ENCODE peak calls at places on chromosomes 6 and 20, in five cellular contexts. I, P, U, K and N are unnamed samples. For H3K4me1, the result is how much of the 10 kb centered on the place peaks cover.

GRCh38 chr6:47133230-47134000 is 91.3 kb upstream of the ADGRF1 start:
- DNase-seq in I (no peak), K (no peak), P (no peak), U (no peak), N (no peak)

GRCh38 chr20:25390538-25391528 is at the start of gene ABHD12:
- DNase-seq in U (peak), I (peak), K (peak), P (peak), N (peak)

GRCh38 chr20:62762376-62762775 is 33.9 kb upstream of the MRGBP start:
- DNase-seq in K (no peak), U (peak), I (no peak), P (no peak), N (no peak)

GRCh38 chr20:38805958-38806854 is 709 bp downstream of the PPP1R16B start:
- DNase-seq in I (no peak), K (no peak), P (no peak), U (peak), N (no peak)

GRCh38 chr20:44727039-44727438 is 11.9 kb downstream of the CCN5 start:
- DNase-seq in K (no peak), I (no peak), U (no peak), P (no peak), N (no peak)

GRCh38 chr6:127030111-127030510 is 88.4 kb upstream of the RSPO3 start:
- DNase-seq in K (no peak), P (no peak), U (no peak), I (no peak), N (no peak)

GRCh38 chr20:62587757-62588402 is 54.4 kb upstream of the SLCO4A1 start:
- DNase-seq in U (peak), P (no peak), I (peak), K (no peak), N (no peak)

GRCh38 chr6:76574746-76575145 is 502.3 kb upstream of the IMPG1 start:
- DNase-seq in K (no peak), U (no peak), P (no peak), I (no peak), N (no peak)

GRCh38 chr20:41139227-41140093 is 2.1 kb downstream of the PLCG1 start:
- DNase-seq in U (no peak), I (no peak), P (no peak), K (no peak), N (no peak)

GRCh38 chr20:64107736-64108457 is 532 bp upstream of the NPBWR2 start:
- DNase-seq in K (no peak), I (no peak), U (no peak), P (no peak), N (no peak)

GRCh38 chr6:85343428-85343827 is 106.5 kb upstream of the NT5E start:
- DNase-seq in U (no peak), P (no peak), K (no peak), I (no peak), N (no peak)

GRCh38 chr6:165204807-165205545 is 104.4 kb downstream of the C6orf118 start:
- DNase-seq in P (no peak), I (no peak), K (no peak), U (no peak), N (no peak)

GRCh38 chr20:61251529-61252393 is at the start of gene CDH4:
- DNase-seq in K (no peak), U (no peak), I (no peak), P (peak), N (no peak)

GRCh38 chr6:30175765-30176164 is 12.4 kb downstream of the TRIM15 start:
- DNase-seq in K (no peak), I (no peak), U (no peak), P (no peak), N (no peak)

GRCh38 chr20:5491463-5491862 is 174.7 kb upstream of the PROKR2 start:
- DNase-seq in P (no peak), I (no peak), K (no peak), U (no peak), N (no peak)

GRCh38 chr6:152748843-152749242 is 1.8 kb upstream of the VIP start:
- DNase-seq in I (no peak), P (peak), K (peak), U (no peak), N (no peak)

GRCh38 chr6:49326337-49326736 is 136.7 kb downstream of the MMUT start:
- DNase-seq in K (peak), P (peak), I (no peak), U (no peak), N (no peak)

GRCh38 chr20:18005170-18005989 is 36.6 kb downstream of the MGME1 start:
- DNase-seq in P (no peak), K (no peak), I (no peak), U (no peak), N (no peak)

GRCh38 chr6:158900614-158901312 is 81.6 kb upstream of the EZR start:
- DNase-seq in K (no peak), U (no peak), I (no peak), P (no peak), N (no peak)

GRCh38 chr6:36147294-36147693 is 17.0 kb downstream of the MAPK13 start:
- DNase-seq in I (no peak), P (no peak), U (peak), K (no peak), N (no peak)

GRCh38 chr6:146041282-146041681 is 12.4 kb downstream of the GRM1 start:
- DNase-seq in P (peak), K (no peak), U (no peak), I (no peak), N (no peak)

GRCh38 chr6:112117554-112117953 is 30.2 kb downstream of the FAM229B start:
- DNase-seq in K (peak), I (no peak), P (peak), U (no peak), N (no peak)

GRCh38 chr20:60224914-60225313 is 266.7 kb downstream of the CDH26 start:
- DNase-seq in U (no peak), I (no peak), K (no peak), P (peak), N (no peak)

GRCh38 chr6:25137497-25137896 is 141.7 kb upstream of the CARMIL1 start:
- DNase-seq in K (no peak), U (no peak), P (no peak), I (no peak), N (no peak)

GRCh38 chr6:93304514-93304913 is 114.8 kb downstream of the EPHA7 start:
- DNase-seq in K (no peak), P (no peak), I (no peak), U (no peak), N (no peak)

GRCh38 chr6:17798477-17798876 is 91.8 kb upstream of the NUP153 start:
- DNase-seq in K (no peak), I (no peak), P (no peak), U (no peak), N (no peak)

GRCh38 chr6:148854992-148855391 is 108.2 kb downstream of the UST start:
- DNase-seq in P (no peak), U (no peak), K (no peak), I (no peak), N (no peak)

GRCh38 chr6:76681781-76682180 is 609.3 kb upstream of the IMPG1 start:
- DNase-seq in I (peak), P (no peak), U (no peak), K (no peak), N (no peak)

GRCh38 chr6:139801571-139802321 is 427.3 kb upstream of the CITED2 start:
- DNase-seq in I (no peak), P (peak), U (no peak), K (peak), N (no peak)

GRCh38 chr6:99605074-99605726 is 1.4 kb upstream of the PRDM13 start:
- DNase-seq in K (no peak), P (no peak), I (no peak), U (no peak), N (no peak)

GRCh38 chr6:112927641-112928040 is 580.5 kb downstream of the RFPL4B start:
- DNase-seq in P (no peak), K (peak), U (no peak), I (no peak), N (no peak)

GRCh38 chr6:51865176-51865575 is 222.2 kb downstream of the PKHD1 start:
- DNase-seq in I (no peak), P (no peak), U (no peak), K (no peak), N (no peak)

GRCh38 chr6:161463061-161463460 is 189.2 kb upstream of the AGPAT4 start:
- DNase-seq in U (no peak), K (no peak), P (no peak), I (no peak), N (no peak)

GRCh38 chr6:12152023-12152960 is 137.9 kb upstream of the EDN1 start:
- DNase-seq in P (no peak), U (no peak), I (no peak), K (no peak), N (no peak)

GRCh38 chr20:43721429-43722152 is 5.2 kb downstream of the GTSF1L start:
- DNase-seq in K (no peak), P (no peak), U (no peak), I (no peak), N (no peak)

GRCh38 chr6:157023958-157024357 is 246.8 kb downstream of the ARID1B start:
- DNase-seq in I (peak), K (peak), U (no peak), P (no peak), N (no peak)

GRCh38 chr6:157021267-157022021 is 244.3 kb downstream of the ARID1B start:
- DNase-seq in U (peak), P (peak), K (peak), I (peak), N (peak)

GRCh38 chr6:157019733-157020132 is 242.6 kb downstream of the ARID1B start:
- DNase-seq in I (no peak), P (no peak), K (peak), U (no peak), N (no peak)

GRCh38 chr6:157020398-157021266 is 243.5 kb downstream of the ARID1B start:
- DNase-seq in K (peak), P (peak), I (peak), U (no peak), N (peak)

GRCh38 chr6:157022022-157022740 is 245.0 kb downstream of the ARID1B start:
- DNase-seq in I (peak), U (peak), P (peak), K (peak), N (peak)
- H3K4me1 ChIP-seq in I (under half), U (under half), P (under half), K (under half), N (under half)

DNA sequence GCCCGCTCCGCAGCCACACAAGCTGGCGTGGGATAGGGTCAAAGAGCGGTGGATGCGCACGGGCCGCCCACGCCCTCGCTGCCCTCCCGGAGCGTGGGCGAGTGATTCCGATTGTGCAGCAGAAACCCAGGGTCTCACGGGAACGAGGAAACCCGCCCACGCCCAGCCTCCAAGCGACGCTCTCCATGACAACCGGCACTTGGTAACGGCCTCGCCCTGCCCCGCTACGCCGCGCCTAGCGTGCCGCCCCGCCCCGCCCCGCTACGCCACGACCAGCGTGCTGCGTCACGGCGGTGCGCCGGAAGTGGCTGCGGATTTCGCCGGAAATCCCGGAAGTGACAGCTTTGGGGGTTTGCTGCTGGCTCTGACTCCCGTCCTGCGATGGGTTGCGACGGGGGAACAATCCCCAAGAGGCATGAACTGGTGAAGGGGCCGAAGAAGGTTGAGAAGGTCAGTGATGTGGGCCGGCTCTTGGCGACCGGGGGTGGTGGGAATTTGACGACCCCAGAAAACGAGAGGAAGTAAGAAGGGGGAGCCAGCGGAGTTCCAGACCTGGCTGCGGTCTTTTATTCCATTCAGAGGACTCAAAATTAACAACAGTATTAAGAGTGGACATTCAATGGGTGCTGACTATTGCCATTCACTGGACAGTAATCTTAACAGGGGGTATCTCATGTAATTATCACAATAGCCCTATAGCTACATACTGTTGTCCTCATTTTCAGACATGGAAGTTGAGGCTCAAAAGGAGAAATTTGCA is at the start of gene RTF2:
- DNase-seq in K (peak), U (peak), I (peak), P (peak), N (peak)
- TF ChIP-seq POLR2A in K (peak), U (no peak), I (peak), P (peak), N (peak)

GRCh38 chr20:8155848-8156602 is 24.0 kb downstream of the PLCB1 start:
- DNase-seq in P (peak), I (no peak), U (no peak), K (peak), N (no peak)

GRCh38 chr20:8153281-8153908 is 21.3 kb downstream of the PLCB1 start:
- DNase-seq in K (peak), P (no peak), I (no peak), U (no peak), N (peak)

GRCh38 chr20:8154636-8155035 is 22.6 kb downstream of the PLCB1 start:
- DNase-seq in I (no peak), K (no peak), U (no peak), P (no peak), N (no peak)

GRCh38 chr20:8155229-8155628 is 23.2 kb downstream of the PLCB1 start:
- DNase-seq in K (peak), U (no peak), P (peak), I (no peak), N (no peak)

GRCh38 chr20:8156603-8157079 is 24.6 kb downstream of the PLCB1 start:
- DNase-seq in I (peak), U (no peak), P (peak), K (peak), N (no peak)
- H3K27ac ChIP-seq in I (peak), U (no peak), P (no peak), K (no peak), N (no peak)

GRCh38 chr6:32179746-32180405 is 1.7 kb downstream of the RNF5 start:
- DNase-seq in I (no peak), U (no peak), P (no peak), K (no peak), N (no peak)

GRCh38 chr6:32177182-32177787 is 920 bp upstream of the RNF5 start:
- DNase-seq in U (no peak), K (no peak), P (no peak), I (peak), N (no peak)

GRCh38 chr6:32177788-32178546 is at the start of gene RNF5:
- DNase-seq in U (peak), K (peak), I (peak), P (peak), N (peak)

GRCh38 chr6:32176476-32177181 is 745 bp upstream of the AGPAT1 start:
- DNase-seq in U (no peak), I (peak), K (peak), P (peak), N (no peak)

GRCh38 chr6:32178547-32179440 is 589 bp downstream of the RNF5 start:
- DNase-seq in K (no peak), U (no peak), P (no peak), I (no peak), N (no peak)
- H3K4me1 ChIP-seq in K (under half), U (under half), P (under half), I (under half), N (under half)